ENCODE peak calls at places on chromosomes 6 and 20, in four cellular contexts. E is left ventricle myocardium inferior; P is mammary epithelial cell; Q is effector memory CD4-positive, alpha-beta T cell. A is an unnamed sample.

GRCh38 chr6:8535505-8535904 is 100.2 kb upstream of the SLC35B3 start:
- DNase-seq in P (no peak), E (no peak), Q (no peak), A (no peak)

GRCh38 chr6:136067731-136068341 is 182.3 kb downstream of the MTFR2 start:
- DNase-seq in Q (no peak), P (peak; percentile 11), E (no peak), A (no peak)

GRCh38 chr6:39902136-39902535 is 32.1 kb downstream of the MOCS1 start:
- DNase-seq in E (no peak), P (no peak), Q (no peak), A (no peak)

GRCh38 chr6:125983246-125983945 is 2.9 kb upstream of the TRMT11 start:
- DNase-seq in Q (no peak), E (no peak), P (peak; percentile 20), A (no peak)

GRCh38 chr20:61295726-61296628 is 43.9 kb downstream of the CDH4 start:
- DNase-seq in Q (no peak), P (peak; percentile 36), E (no peak), A (no peak)

GRCh38 chr6:98002678-98003077 is 719.7 kb upstream of the MMS22L start:
- DNase-seq in P (no peak), E (no peak), Q (no peak), A (no peak)

GRCh38 chr20:10511507-10512231 is 76.6 kb downstream of the SLX4IP start:
- DNase-seq in Q (peak; percentile 37), E (peak; percentile 66), P (peak; percentile 98), A (peak; percentile 96)

GRCh38 chr20:50435397-50436051 is 74.7 kb upstream of the PTPN1 start:
- DNase-seq in P (no peak), Q (no peak), E (no peak), A (no peak)

GRCh38 chr6:137282253-137282652 is 63.1 kb upstream of the IFNGR1 start:
- DNase-seq in Q (no peak), E (no peak), P (no peak), A (no peak)

GRCh38 chr6:35669441-35669776 is 19.3 kb downstream of the FKBP5 start:
- DNase-seq in P (no peak), Q (no peak), E (no peak), A (no peak)

GRCh38 chr20:2507464-2507863 is 1.3 kb downstream of the ZNF343 start:
- DNase-seq in E (no peak), P (no peak), Q (no peak), A (no peak)

GRCh38 chr6:27280064-27280539 is 32.0 kb downstream of the POM121L2 start:
- DNase-seq in Q (no peak), E (no peak), P (peak; percentile 63), A (no peak)

GRCh38 chr6:133392015-133392414 is 150.9 kb downstream of the EYA4 start:
- DNase-seq in Q (no peak), P (no peak), E (no peak), A (no peak)

GRCh38 chr6:9875605-9876353 is 539.1 kb downstream of the TFAP2A start:
- DNase-seq in P (no peak), E (no peak), Q (no peak), A (no peak)

GRCh38 chr6:104969108-104969507 is 12.2 kb downstream of the LIN28B start:
- DNase-seq in Q (no peak), E (no peak), P (no peak), A (no peak)

GRCh38 chr20:52852695-52853094 is 119.5 kb upstream of the TSHZ2 start:
- DNase-seq in Q (no peak), P (no peak), E (no peak), A (no peak)

GRCh38 chr6:143673638-143674037 is 4.1 kb upstream of the PHACTR2 start:
- DNase-seq in E (no peak), P (peak; percentile 88), Q (no peak), A (no peak)

GRCh38 chr20:32456869-32457421 is 98.8 kb downstream of the ASXL1 start:
- DNase-seq in P (no peak), E (no peak), Q (no peak), A (no peak)

GRCh38 chr20:14600527-14600926 is 263.1 kb upstream of the FLRT3 start:
- DNase-seq in P (no peak), E (no peak), Q (no peak), A (no peak)

GRCh38 chr20:3749689-3750639 is 17.5 kb downstream of the HSPA12B start:
- DNase-seq in P (peak; percentile 23), E (no peak), Q (no peak), A (no peak)

GRCh38 chr20:55216525-55217242 is 741.3 kb downstream of the DOK5 start:
- DNase-seq in E (no peak), P (peak; percentile 85), Q (no peak), A (no peak)

GRCh38 chr6:36334832-36335459 is 1.7 kb downstream of the BNIP5 start:
- DNase-seq in E (no peak), Q (no peak), P (no peak), A (no peak)

GRCh38 chr20:21096321-21097043 is 9.7 kb downstream of the LINC00237 start:
- DNase-seq in Q (no peak), E (no peak), P (no peak), A (no peak)

GRCh38 chr20:63017076-63017825 is 10.5 kb upstream of the BHLHE23 start:
- DNase-seq in P (no peak), E (peak; percentile 13), Q (no peak), A (no peak)

GRCh38 chr20:58384821-58385220 is 4.2 kb upstream of the VAPB start:
- DNase-seq in P (no peak), Q (no peak), E (no peak), A (no peak)

GRCh38 chr6:1461736-1462135 is 72.4 kb downstream of the FOXF2 start:
- DNase-seq in E (no peak), P (peak; percentile 2), Q (no peak), A (no peak)

GRCh38 chr6:166692723-166693302 is 65.8 kb upstream of the RPS6KA2 start:
- DNase-seq in E (no peak), P (no peak), Q (no peak), A (no peak)

DNA sequence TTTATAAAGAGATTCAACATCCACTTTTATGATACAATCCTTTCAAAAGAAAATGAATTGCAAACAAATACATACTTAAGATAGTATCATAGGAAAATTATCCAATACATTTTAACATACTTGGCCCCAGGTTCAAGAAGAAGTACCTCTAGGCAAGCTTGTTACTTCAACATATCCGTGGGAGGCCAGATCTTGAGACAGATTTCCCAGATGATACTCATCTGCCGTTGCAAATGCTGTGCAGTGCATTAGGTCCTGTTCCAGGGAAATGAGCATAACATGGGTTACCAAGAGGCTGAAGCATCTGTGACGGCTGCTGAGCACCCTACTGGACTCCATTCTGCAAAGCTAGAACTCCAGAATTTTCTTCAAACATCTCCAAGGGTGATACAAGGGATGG is 15.6 kb downstream of the RMND1 start:
- DNase-seq in E (no peak), P (no peak), Q (no peak), A (no peak)
- H3K4me3 ChIP-seq in E (no peak overlapping the region), P (no peak overlapping the region), Q (no peak overlapping the region), A (no peak overlapping the region)

GRCh38 chr6:25103603-25104002 is 167.8 kb upstream of the RIPOR2 start:
- DNase-seq in Q (no peak), E (no peak), P (no peak), A (no peak)
- H3K4me3 ChIP-seq in Q (no peak overlapping the region), E (no peak overlapping the region), P (no peak overlapping the region), A (no peak overlapping the region)

GRCh38 chr20:19975901-19976300 is 41.3 kb upstream of the NAA20 start:
- DNase-seq in P (peak; percentile 40), Q (no peak), E (no peak), A (no peak)
- H3K4me3 ChIP-seq in P (peak overlapping the region; percentile 86), Q (no peak overlapping the region), E (peak overlapping the region; percentile 75), A (peak overlapping the region; percentile 48)

GRCh38 chr6:18349350-18349749 is 37.8 kb upstream of the RNF144B start:
- DNase-seq in P (peak; percentile 24), Q (no peak), E (no peak), A (no peak)

GRCh38 chr6:18352001-18352400 is 35.1 kb upstream of the RNF144B start:
- DNase-seq in Q (no peak), E (no peak), P (no peak), A (no peak)

GRCh38 chr6:18350728-18351127 is 36.4 kb upstream of the RNF144B start:
- DNase-seq in Q (no peak), E (no peak), P (peak; percentile 31), A (no peak)

GRCh38 chr6:18350271-18350670 is 36.9 kb upstream of the RNF144B start:
- DNase-seq in Q (no peak), E (no peak), P (peak; percentile 78), A (no peak)

GRCh38 chr6:18352842-18353241 is 34.3 kb upstream of the RNF144B start:
- DNase-seq in Q (no peak), E (no peak), P (peak; percentile 99), A (peak; percentile 71)
- H3K4me3 ChIP-seq in Q (no peak overlapping the region), E (no peak overlapping the region), P (no peak overlapping the region), A (no peak overlapping the region)